ENCODE peak calls at places on chromosomes 16 and 17, in ten cellular contexts. One of them, this sample, is unnamed.

GRCh38 chr17:72710834-72711233 is 381.7 kb downstream of the SLC39A11 start:
- DNase-seq in HTR-8/SVneo: no peak
- DNase-seq in NCI-H1930: no peak
- DNase-seq in Daoy: no peak
- DNase-seq in T-helper 17 cell: no peak
- DNase-seq in psoas muscle: no peak
- DNase-seq in adrenal gland: no peak
- DNase-seq in neuronal stem cell: no peak
- DNase-seq in fibroblast of the conjunctiva: no peak
- DNase-seq in GM03348: no peak
- DNase-seq in this sample: no peak

GRCh38 chr16:67668495-67669157 is 2.0 kb downstream of the C16orf86 start:
- DNase-seq in adrenal gland: no peak
- DNase-seq in HTR-8/SVneo: no peak
- DNase-seq in GM03348: no peak
- DNase-seq in neuronal stem cell: no peak
- DNase-seq in fibroblast of the conjunctiva: no peak
- DNase-seq in psoas muscle: no peak
- DNase-seq in Daoy: no peak
- DNase-seq in NCI-H1930: no peak
- DNase-seq in T-helper 17 cell: no peak
- DNase-seq in this sample: no peak

GRCh38 chr16:13634921-13635320 is 285.0 kb upstream of the ERCC4 start:
- DNase-seq in neuronal stem cell: no peak
- DNase-seq in T-helper 17 cell: no peak
- DNase-seq in Daoy: no peak
- DNase-seq in psoas muscle: no peak
- DNase-seq in NCI-H1930: no peak
- DNase-seq in fibroblast of the conjunctiva: no peak
- DNase-seq in adrenal gland: no peak
- DNase-seq in HTR-8/SVneo: no peak
- DNase-seq in GM03348: no peak
- DNase-seq in this sample: no peak

GRCh38 chr16:47144559-47144877 is 773 bp upstream of the NETO2 start:
- DNase-seq in HTR-8/SVneo: no peak
- DNase-seq in GM03348: no peak
- DNase-seq in psoas muscle: no peak
- DNase-seq in neuronal stem cell: no peak
- DNase-seq in T-helper 17 cell: no peak
- DNase-seq in Daoy: no peak
- DNase-seq in fibroblast of the conjunctiva: no peak
- DNase-seq in adrenal gland: no peak
- DNase-seq in NCI-H1930: no peak
- DNase-seq in this sample: no peak

GRCh38 chr17:43467981-43468541 is 15.7 kb upstream of the DHX8 start:
- DNase-seq in fibroblast of the conjunctiva: peak
- DNase-seq in HTR-8/SVneo: no peak
- DNase-seq in GM03348: peak
- DNase-seq in adrenal gland: peak
- DNase-seq in psoas muscle: no peak
- DNase-seq in Daoy: peak
- DNase-seq in NCI-H1930: no peak
- DNase-seq in T-helper 17 cell: no peak
- DNase-seq in neuronal stem cell: no peak
- DNase-seq in this sample: peak

GRCh38 chr16:31386157-31386984 is 6.8 kb upstream of the ITGAD start:
- DNase-seq in fibroblast of the conjunctiva: no peak
- DNase-seq in Daoy: peak
- DNase-seq in HTR-8/SVneo: peak
- DNase-seq in GM03348: peak
- DNase-seq in neuronal stem cell: no peak
- DNase-seq in NCI-H1930: no peak
- DNase-seq in adrenal gland: no peak
- DNase-seq in psoas muscle: no peak
- DNase-seq in T-helper 17 cell: no peak
- DNase-seq in this sample: no peak

GRCh38 chr17:46046957-46047356 is 47.9 kb downstream of the STH start:
- DNase-seq in HTR-8/SVneo: no peak
- DNase-seq in NCI-H1930: no peak
- DNase-seq in psoas muscle: no peak
- DNase-seq in adrenal gland: peak
- DNase-seq in Daoy: no peak
- DNase-seq in neuronal stem cell: no peak
- DNase-seq in T-helper 17 cell: no peak
- DNase-seq in GM03348: no peak
- DNase-seq in fibroblast of the conjunctiva: peak
- DNase-seq in this sample: no peak

GRCh38 chr17:27529230-27529796 is 73.1 kb downstream of the KSR1 start:
- DNase-seq in NCI-H1930: no peak
- DNase-seq in neuronal stem cell: no peak
- DNase-seq in Daoy: peak
- DNase-seq in fibroblast of the conjunctiva: no peak
- DNase-seq in T-helper 17 cell: no peak
- DNase-seq in adrenal gland: peak
- DNase-seq in GM03348: no peak
- DNase-seq in HTR-8/SVneo: no peak
- DNase-seq in psoas muscle: no peak
- DNase-seq in this sample: no peak

GRCh38 chr16:29962344-29962994 is 590 bp downstream of the TMEM219 start:
- DNase-seq in HTR-8/SVneo: no peak
- DNase-seq in adrenal gland: peak
- DNase-seq in T-helper 17 cell: no peak
- DNase-seq in Daoy: peak
- DNase-seq in neuronal stem cell: no peak
- DNase-seq in GM03348: peak
- DNase-seq in fibroblast of the conjunctiva: no peak
- DNase-seq in NCI-H1930: no peak
- DNase-seq in psoas muscle: no peak
- DNase-seq in this sample: no peak

GRCh38 chr17:59626756-59627155 is 7.1 kb downstream of the CLTC start:
- DNase-seq in HTR-8/SVneo: no peak
- DNase-seq in T-helper 17 cell: no peak
- DNase-seq in psoas muscle: no peak
- DNase-seq in NCI-H1930: no peak
- DNase-seq in fibroblast of the conjunctiva: no peak
- DNase-seq in neuronal stem cell: no peak
- DNase-seq in adrenal gland: no peak
- DNase-seq in Daoy: no peak
- DNase-seq in GM03348: no peak
- DNase-seq in this sample: no peak

GRCh38 chr17:78735832-78736525 is 46.1 kb downstream of the CYTH1 start:
- DNase-seq in HTR-8/SVneo: no peak
- DNase-seq in NCI-H1930: no peak
- DNase-seq in adrenal gland: no peak
- DNase-seq in Daoy: no peak
- DNase-seq in neuronal stem cell: no peak
- DNase-seq in GM03348: peak
- DNase-seq in T-helper 17 cell: no peak
- DNase-seq in psoas muscle: no peak
- DNase-seq in fibroblast of the conjunctiva: no peak
- DNase-seq in this sample: no peak

GRCh38 chr16:84065536-84066132 is 23.0 kb upstream of the SLC38A8 start:
- DNase-seq in Daoy: peak
- DNase-seq in neuronal stem cell: no peak
- DNase-seq in GM03348: peak
- DNase-seq in adrenal gland: peak
- DNase-seq in psoas muscle: no peak
- DNase-seq in NCI-H1930: no peak
- DNase-seq in fibroblast of the conjunctiva: peak
- DNase-seq in T-helper 17 cell: no peak
- DNase-seq in HTR-8/SVneo: peak
- DNase-seq in this sample: no peak

GRCh38 chr17:35846055-35846809 is 22.5 kb downstream of the HEATR9 start:
- DNase-seq in HTR-8/SVneo: no peak
- DNase-seq in NCI-H1930: no peak
- DNase-seq in adrenal gland: no peak
- DNase-seq in neuronal stem cell: no peak
- DNase-seq in Daoy: no peak
- DNase-seq in psoas muscle: no peak
- DNase-seq in GM03348: peak
- DNase-seq in fibroblast of the conjunctiva: no peak
- DNase-seq in T-helper 17 cell: no peak
- DNase-seq in this sample: no peak

GRCh38 chr16:56355786-56356275 is 69.5 kb downstream of the AMFR start:
- DNase-seq in HTR-8/SVneo: no peak
- DNase-seq in NCI-H1930: no peak
- DNase-seq in adrenal gland: no peak
- DNase-seq in Daoy: no peak
- DNase-seq in fibroblast of the conjunctiva: no peak
- DNase-seq in T-helper 17 cell: no peak
- DNase-seq in neuronal stem cell: no peak
- DNase-seq in psoas muscle: peak
- DNase-seq in GM03348: no peak
- DNase-seq in this sample: no peak

GRCh38 chr16:87661561-87661960 is 59.3 kb downstream of the JPH3 start:
- DNase-seq in T-helper 17 cell: no peak
- DNase-seq in neuronal stem cell: peak
- DNase-seq in psoas muscle: no peak
- DNase-seq in NCI-H1930: no peak
- DNase-seq in HTR-8/SVneo: no peak
- DNase-seq in Daoy: peak
- DNase-seq in adrenal gland: peak
- DNase-seq in GM03348: peak
- DNase-seq in fibroblast of the conjunctiva: no peak
- DNase-seq in this sample: no peak

GRCh38 chr16:19179890-19180490 is 11.9 kb downstream of the SYT17 start:
- DNase-seq in psoas muscle: peak
- DNase-seq in GM03348: peak
- DNase-seq in T-helper 17 cell: no peak
- DNase-seq in NCI-H1930: no peak
- DNase-seq in fibroblast of the conjunctiva: peak
- DNase-seq in HTR-8/SVneo: peak
- DNase-seq in Daoy: peak
- DNase-seq in neuronal stem cell: peak
- DNase-seq in adrenal gland: peak
- DNase-seq in this sample: no peak

GRCh38 chr16:10770907-10771306 is 27.3 kb downstream of the NUBP1 start:
- DNase-seq in NCI-H1930: no peak
- DNase-seq in fibroblast of the conjunctiva: peak
- DNase-seq in adrenal gland: no peak
- DNase-seq in Daoy: no peak
- DNase-seq in GM03348: no peak
- DNase-seq in neuronal stem cell: no peak
- DNase-seq in psoas muscle: no peak
- DNase-seq in T-helper 17 cell: no peak
- DNase-seq in HTR-8/SVneo: no peak
- DNase-seq in this sample: no peak

GRCh38 chr16:88798073-88798472 is 5.5 kb upstream of the CDT1 start:
- DNase-seq in neuronal stem cell: no peak
- DNase-seq in psoas muscle: no peak
- DNase-seq in NCI-H1930: no peak
- DNase-seq in fibroblast of the conjunctiva: no peak
- DNase-seq in adrenal gland: no peak
- DNase-seq in T-helper 17 cell: no peak
- DNase-seq in Daoy: no peak
- DNase-seq in HTR-8/SVneo: no peak
- DNase-seq in GM03348: no peak
- DNase-seq in this sample: no peak

GRCh38 chr16:85903576-85903975 is 4.6 kb downstream of the IRF8 start:
- DNase-seq in neuronal stem cell: no peak
- DNase-seq in NCI-H1930: no peak
- DNase-seq in GM03348: no peak
- DNase-seq in adrenal gland: no peak
- DNase-seq in HTR-8/SVneo: no peak
- DNase-seq in psoas muscle: no peak
- DNase-seq in Daoy: no peak
- DNase-seq in fibroblast of the conjunctiva: no peak
- DNase-seq in T-helper 17 cell: no peak
- DNase-seq in this sample: no peak

GRCh38 chr17:82108038-82108998 is 10.3 kb upstream of the FASN start:
- DNase-seq in GM03348: no peak
- DNase-seq in NCI-H1930: no peak
- DNase-seq in Daoy: no peak
- DNase-seq in fibroblast of the conjunctiva: no peak
- DNase-seq in HTR-8/SVneo: no peak
- DNase-seq in T-helper 17 cell: no peak
- DNase-seq in neuronal stem cell: no peak
- DNase-seq in psoas muscle: peak
- DNase-seq in adrenal gland: no peak
- DNase-seq in this sample: no peak

GRCh38 chr17:71085238-71086033 is 916.1 kb downstream of the KCNJ2 start:
- DNase-seq in fibroblast of the conjunctiva: no peak
- DNase-seq in Daoy: peak
- DNase-seq in NCI-H1930: no peak
- DNase-seq in psoas muscle: no peak
- DNase-seq in HTR-8/SVneo: no peak
- DNase-seq in neuronal stem cell: peak
- DNase-seq in GM03348: no peak
- DNase-seq in T-helper 17 cell: no peak
- DNase-seq in adrenal gland: peak
- DNase-seq in this sample: no peak

GRCh38 chr17:39576187-39576586 is 31.5 kb downstream of the NEUROD2 start:
- DNase-seq in Daoy: peak
- DNase-seq in NCI-H1930: no peak
- DNase-seq in neuronal stem cell: no peak
- DNase-seq in adrenal gland: no peak
- DNase-seq in HTR-8/SVneo: peak
- DNase-seq in fibroblast of the conjunctiva: no peak
- DNase-seq in T-helper 17 cell: no peak
- DNase-seq in GM03348: peak
- DNase-seq in psoas muscle: no peak
- DNase-seq in this sample: no peak

GRCh38 chr16:83992624-83993023 is 24.6 kb downstream of the NECAB2 start:
- DNase-seq in T-helper 17 cell: no peak
- DNase-seq in psoas muscle: no peak
- DNase-seq in neuronal stem cell: no peak
- DNase-seq in Daoy: peak
- DNase-seq in fibroblast of the conjunctiva: peak
- DNase-seq in HTR-8/SVneo: no peak
- DNase-seq in adrenal gland: peak
- DNase-seq in NCI-H1930: no peak
- DNase-seq in GM03348: peak
- DNase-seq in this sample: no peak

GRCh38 chr16:24689128-24689527 is 40.3 kb upstream of the TNRC6A start:
- DNase-seq in Daoy: peak
- DNase-seq in HTR-8/SVneo: peak
- DNase-seq in fibroblast of the conjunctiva: peak
- DNase-seq in NCI-H1930: no peak
- DNase-seq in psoas muscle: no peak
- DNase-seq in T-helper 17 cell: no peak
- DNase-seq in GM03348: peak
- DNase-seq in neuronal stem cell: no peak
- DNase-seq in adrenal gland: peak
- DNase-seq in this sample: peak

GRCh38 chr17:67801626-67802175 is 23.6 kb upstream of the BPTF start:
- DNase-seq in neuronal stem cell: no peak
- DNase-seq in NCI-H1930: no peak
- DNase-seq in adrenal gland: no peak
- DNase-seq in fibroblast of the conjunctiva: no peak
- DNase-seq in psoas muscle: no peak
- DNase-seq in Daoy: no peak
- DNase-seq in GM03348: no peak
- DNase-seq in T-helper 17 cell: no peak
- DNase-seq in HTR-8/SVneo: no peak
- DNase-seq in this sample: no peak

GRCh38 chr16:82761236-82761635 is 134.5 kb downstream of the CDH13 start:
- DNase-seq in neuronal stem cell: no peak
- DNase-seq in NCI-H1930: no peak
- DNase-seq in psoas muscle: peak
- DNase-seq in T-helper 17 cell: no peak
- DNase-seq in adrenal gland: peak
- DNase-seq in Daoy: peak
- DNase-seq in GM03348: peak
- DNase-seq in fibroblast of the conjunctiva: no peak
- DNase-seq in HTR-8/SVneo: no peak
- DNase-seq in this sample: no peak

GRCh38 chr17:43905985-43906852 is 1.1 kb downstream of the MPP2 start:
- DNase-seq in neuronal stem cell: peak
- DNase-seq in HTR-8/SVneo: peak
- DNase-seq in psoas muscle: peak
- DNase-seq in T-helper 17 cell: no peak
- DNase-seq in GM03348: peak
- DNase-seq in Daoy: peak
- DNase-seq in NCI-H1930: peak
- DNase-seq in adrenal gland: peak
- DNase-seq in fibroblast of the conjunctiva: peak
- DNase-seq in this sample: peak

GRCh38 chr17:68424861-68425260 is 32.4 kb downstream of the WIPI1 start:
- DNase-seq in HTR-8/SVneo: no peak
- DNase-seq in T-helper 17 cell: no peak
- DNase-seq in neuronal stem cell: no peak
- DNase-seq in fibroblast of the conjunctiva: no peak
- DNase-seq in Daoy: no peak
- DNase-seq in NCI-H1930: no peak
- DNase-seq in GM03348: no peak
- DNase-seq in adrenal gland: no peak
- DNase-seq in psoas muscle: no peak
- DNase-seq in this sample: no peak